ENCODE peak calls at places on chromosomes 13 and 19, in eight cellular contexts. L is Panc1, O is WERI-Rb-1, A is neural progenitor cell, B is ovary, W is left ventricle myocardium inferior, V is upper lobe of right lung, F is HCT116. H is an unnamed sample. For H3K27me3, the result is how much of the 10 kb centered on the place peaks cover.

GRCh38 chr19:33511346-33511745 is 10.2 kb downstream of the PEPD start:
- DNase-seq in L (no peak), O (no peak), A (no peak), B (no peak), W (no peak), V (no peak), F (no peak), H (no peak)

GRCh38 chr19:17764348-17764747 is 13.1 kb downstream of the FCHO1 start:
- DNase-seq in L (no peak), O (no peak), A (no peak), B (no peak), W (no peak), V (no peak), F (no peak), H (no peak)

GRCh38 chr13:111060237-111060919 is 54.7 kb upstream of the ARHGEF7 start:
- DNase-seq in L (no peak), O (no peak), A (no peak), B (no peak), W (no peak), V (no peak), F (no peak), H (no peak)

GRCh38 chr19:2661615-2662014 is 40.9 kb downstream of the GNG7 start:
- DNase-seq in L (no peak), O (peak), A (no peak), B (no peak), W (no peak), V (no peak), F (peak), H (no peak)

GRCh38 chr13:50521750-50522149 is 321.7 kb downstream of the DLEU7 start:
- DNase-seq in L (no peak), O (no peak), A (no peak), B (no peak), W (no peak), V (no peak), F (no peak), H (no peak)

GRCh38 chr19:44113784-44114390 is 688 bp downstream of the ZNF225 start:
- DNase-seq in L (no peak), O (no peak), A (peak), B (peak), W (no peak), V (no peak), F (no peak), H (no peak)

GRCh38 chr13:46165485-46166220 is 16.3 kb downstream of the LCP1 start:
- DNase-seq in L (no peak), O (no peak), A (no peak), B (no peak), W (no peak), V (no peak), F (no peak), H (no peak)

GRCh38 chr19:46718157-46718933 is 1.4 kb upstream of the PRKD2 start:
- DNase-seq in L (no peak), O (peak), A (peak), B (no peak), W (no peak), V (no peak), F (no peak), H (peak)

GRCh38 chr13:109146912-109147624 is 517.7 kb downstream of the MYO16 start:
- DNase-seq in L (peak), O (no peak), A (no peak), B (no peak), W (no peak), V (no peak), F (peak), H (no peak)

GRCh38 chr19:58033741-58034475 is at the start of gene ZSCAN1:
- DNase-seq in L (no peak), O (peak), A (peak), B (peak), W (peak), V (no peak), F (no peak), H (no peak)

GRCh38 chr13:109436841-109437240 is 349.5 kb downstream of the IRS2 start:
- DNase-seq in L (no peak), O (no peak), A (no peak), B (no peak), W (no peak), V (no peak), F (no peak), H (no peak)

GRCh38 chr13:48828962-48829405 is 146.7 kb upstream of the FNDC3A start:
- DNase-seq in L (no peak), O (no peak), A (no peak), B (no peak), W (no peak), V (no peak), F (no peak), H (no peak)

GRCh38 chr13:103473081-103473480 is 406.9 kb upstream of the SLC10A2 start:
- DNase-seq in L (no peak), O (no peak), A (no peak), B (no peak), W (no peak), V (no peak), F (no peak), H (no peak)

GRCh38 chr19:27774337-27774736 is 1438.6 kb downstream of the UQCRFS1 start:
- DNase-seq in L (no peak), O (peak), A (no peak), B (no peak), W (no peak), V (no peak), F (no peak), H (no peak)

GRCh38 chr13:48235100-48235813 is 2.3 kb downstream of the ITM2B start:
- DNase-seq in L (no peak), O (no peak), A (peak), B (no peak), W (no peak), V (no peak), F (no peak), H (peak)

DNA sequence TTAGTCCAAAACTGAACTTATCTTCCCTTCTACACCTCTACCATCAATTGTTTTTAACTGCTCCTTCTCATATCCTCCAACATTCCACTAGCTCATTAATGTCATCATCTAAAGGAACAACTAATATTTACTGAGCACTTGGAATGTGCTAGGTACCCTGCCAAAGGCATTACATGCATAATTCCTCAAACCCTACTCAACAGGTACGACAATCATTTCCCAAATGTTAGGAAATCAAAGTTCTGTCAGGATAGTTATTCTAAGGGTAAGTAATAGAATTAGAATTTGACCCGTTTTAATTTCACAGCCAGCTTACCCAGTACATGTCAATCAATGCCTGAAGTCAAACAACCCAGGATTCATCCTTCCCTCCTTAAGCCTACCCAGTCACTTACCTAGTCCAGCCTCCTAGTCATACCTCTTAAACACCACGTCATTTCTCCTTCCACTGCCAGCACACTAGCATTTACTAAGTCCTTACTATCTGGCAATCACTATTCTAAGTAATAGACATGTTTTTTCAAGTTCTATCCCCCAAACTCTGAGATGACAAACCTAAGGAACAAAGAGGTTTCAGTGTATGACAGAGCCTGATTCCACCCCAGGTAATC is 2.4 kb downstream of the LNX2 start:
- DNase-seq in L (no peak), O (no peak), A (no peak), B (no peak), W (no peak), V (no peak), F (no peak), H (no peak)
- H3K4me3 ChIP-seq in L (no peak), O (no peak), A (no peak), B (no peak), W (peak), V (peak), F (no peak), H (peak)

DNA sequence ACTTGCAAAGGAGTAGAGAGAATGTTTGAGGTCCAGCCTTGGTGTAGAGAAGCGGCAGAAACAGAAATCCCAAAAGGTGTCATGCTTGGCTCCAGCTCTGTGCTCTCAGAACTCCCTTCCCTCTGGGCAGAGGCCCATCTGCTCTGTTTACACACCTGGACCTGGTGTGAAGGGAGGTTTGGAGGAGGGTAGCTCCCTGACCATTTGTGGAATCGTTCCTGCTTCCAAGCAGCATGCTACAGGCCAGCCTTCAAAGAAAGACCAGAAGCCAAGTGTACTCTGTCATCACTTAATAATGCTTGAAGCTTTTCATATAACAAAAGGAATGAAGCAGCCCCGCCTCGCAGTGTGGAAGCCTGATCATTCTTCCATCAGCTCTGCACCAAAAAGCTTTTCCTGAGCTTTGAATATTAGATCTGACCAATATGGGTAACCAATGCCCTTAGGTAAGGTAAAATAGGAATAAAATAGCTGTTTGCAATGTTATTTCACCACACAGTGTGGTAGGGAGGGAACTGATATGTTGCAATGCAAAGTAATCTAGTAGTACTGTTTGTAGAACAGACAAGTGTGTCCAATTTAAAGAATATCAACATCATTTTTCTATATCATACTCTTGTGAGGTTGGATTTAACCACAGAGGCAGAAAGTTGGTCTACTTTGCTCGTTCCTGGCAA is 63.3 kb downstream of the ZIC5 start:
- DNase-seq in L (no peak), O (no peak), A (no peak), B (no peak), W (no peak), V (no peak), F (no peak), H (no peak)
- H3K27me3 ChIP-seq in L (under half), O (under half), A (under half), B (under half), W (half or more), V (under half), F (under half), H (under half)

GRCh38 chr19:19103167-19103566 is 35.1 kb downstream of the TMEM161A start:
- DNase-seq in L (no peak), O (no peak), A (no peak), B (no peak), W (no peak), V (no peak), F (peak), H (no peak)
- H3K27ac ChIP-seq in L (no peak), O (no peak), A (no peak), B (no peak), W (no peak), V (no peak), F (peak), H (no peak)

GRCh38 chr19:6744381-6745288 is 5.2 kb downstream of the TRIP10 start:
- DNase-seq in L (no peak), O (no peak), A (peak), B (peak), W (peak), V (peak), F (no peak), H (no peak)
- H3K4me3 ChIP-seq in L (peak), O (no peak), A (peak), B (peak), W (peak), V (peak), F (peak), H (no peak)

DNA sequence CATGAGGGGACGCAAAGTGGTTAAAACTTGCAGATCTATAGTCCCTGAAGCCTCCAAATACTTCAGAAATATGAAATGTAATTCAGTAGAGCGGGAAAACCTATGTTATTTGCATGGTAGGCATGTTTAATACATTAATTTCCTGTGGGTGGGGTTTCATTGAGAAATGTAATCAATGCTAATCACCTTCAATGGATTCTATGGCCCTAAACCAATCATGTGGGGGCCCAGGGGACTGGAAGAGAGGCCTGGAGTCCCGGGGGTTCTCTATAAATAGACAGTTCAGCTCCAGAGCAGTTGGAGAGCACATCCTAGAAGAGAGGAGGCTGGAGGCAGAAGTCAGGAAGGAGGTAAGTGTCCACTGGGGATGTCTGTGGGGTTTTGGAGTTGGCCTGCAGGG is at the start of gene ZSCAN5C:
- DNase-seq in L (no peak), O (no peak), A (no peak), B (no peak), W (no peak), V (no peak), F (no peak), H (no peak)
- H3K27me3 ChIP-seq in L (under half), O (under half), A (under half), B (under half), W (under half), V (under half), F (under half), H (under half)

GRCh38 chr19:9467161-9467560 is 31.3 kb downstream of the ZNF560 start:
- DNase-seq in L (no peak), O (no peak), A (no peak), B (no peak), W (no peak), V (no peak), F (no peak), H (no peak)

GRCh38 chr19:9456018-9456689 is 20.8 kb upstream of the ZNF266 start:
- DNase-seq in L (no peak), O (no peak), A (no peak), B (no peak), W (no peak), V (no peak), F (no peak), H (no peak)

GRCh38 chr19:9461938-9462337 is 26.6 kb upstream of the ZNF266 start:
- DNase-seq in L (no peak), O (no peak), A (no peak), B (no peak), W (no peak), V (no peak), F (no peak), H (no peak)
- H3K27ac ChIP-seq in L (no peak), O (no peak), A (no peak), B (no peak), W (no peak), V (no peak), F (no peak), H (no peak)

GRCh38 chr13:26679411-26679810 is 81.2 kb downstream of the GPR12 start:
- DNase-seq in L (no peak), O (no peak), A (no peak), B (no peak), W (no peak), V (no peak), F (no peak), H (no peak)

GRCh38 chr13:26679945-26680516 is 80.6 kb downstream of the GPR12 start:
- DNase-seq in L (no peak), O (peak), A (peak), B (no peak), W (no peak), V (no peak), F (no peak), H (no peak)

GRCh38 chr13:26681036-26681435 is 79.5 kb downstream of the GPR12 start:
- DNase-seq in L (no peak), O (no peak), A (no peak), B (no peak), W (no peak), V (no peak), F (no peak), H (no peak)

GRCh38 chr13:26678330-26678729 is 82.3 kb downstream of the GPR12 start:
- DNase-seq in L (no peak), O (no peak), A (no peak), B (no peak), W (no peak), V (no peak), F (no peak), H (no peak)

DNA sequence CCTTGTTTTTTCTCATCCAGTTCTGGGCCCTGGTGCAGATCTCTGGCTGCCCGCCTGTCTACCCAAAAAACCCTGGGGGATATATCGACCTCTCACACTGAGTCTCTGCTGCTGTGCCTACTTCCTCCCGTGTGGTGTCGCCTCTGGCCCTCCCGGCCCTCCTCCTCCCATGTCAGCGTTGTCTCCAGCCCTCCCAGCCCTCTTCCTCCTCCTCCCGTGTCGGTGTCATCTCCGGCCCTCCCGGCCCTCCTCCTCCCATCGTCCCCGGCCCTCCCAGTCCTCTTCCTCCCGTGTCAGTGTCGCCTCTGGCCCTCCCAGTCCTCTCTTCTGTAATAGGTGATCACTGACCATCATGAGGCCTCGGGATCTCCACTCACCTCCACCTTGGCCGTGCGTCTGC is 81.8 kb downstream of the GPR12 start:
- DNase-seq in L (no peak), O (no peak), A (no peak), B (no peak), W (no peak), V (no peak), F (no peak), H (no peak)
- H3K4me3 ChIP-seq in L (no peak), O (no peak), A (no peak), B (no peak), W (no peak), V (no peak), F (no peak), H (no peak)